ENCODE peak calls at places on chromosomes 2 and 18, in ten cellular contexts. M is H9, U is upper lobe of right lung, V is breast epithelium, A is GM10248, D is fibroblast of mammary gland, F is PC-9, H is neural progenitor cell, B is neural crest cell, Y is tibial nerve. L is an unnamed sample.

GRCh38 chr2:65172994-65173790 is 43.3 kb upstream of the RAB1A start:
- DNase-seq in M (no peak), U (no peak), V (no peak), A (no peak), D (no peak), F (no peak), H (no peak), B (no peak), Y (no peak), L (no peak)

GRCh38 chr2:122680662-122681061 is 925.2 kb downstream of the TSN start:
- DNase-seq in M (no peak), U (no peak), V (no peak), A (no peak), D (no peak), F (peak), H (no peak), B (no peak), Y (no peak), L (no peak)

GRCh38 chr2:81290846-81291245 is 986.3 kb upstream of the LRRTM1 start:
- DNase-seq in M (no peak), U (no peak), V (no peak), A (no peak), D (no peak), F (no peak), H (no peak), B (no peak), Y (no peak), L (no peak)

GRCh38 chr18:24915547-24915946 is 436.4 kb downstream of the ZNF521 start:
- DNase-seq in M (no peak), U (no peak), V (no peak), A (no peak), D (peak), F (no peak), H (no peak), B (no peak), Y (no peak), L (no peak)

GRCh38 chr2:55590810-55591440 is 26.5 kb downstream of the PPP4R3B start:
- DNase-seq in M (no peak), U (no peak), V (no peak), A (peak), D (peak), F (peak), H (no peak), B (no peak), Y (no peak), L (no peak)

GRCh38 chr18:77000527-77000926 is 132.1 kb downstream of the MBP start:
- DNase-seq in M (peak), U (no peak), V (peak), A (peak), D (peak), F (no peak), H (peak), B (peak), Y (peak), L (peak)

GRCh38 chr2:105789745-105790466 is 45.2 kb downstream of the NCK2 start:
- DNase-seq in M (no peak), U (no peak), V (no peak), A (peak), D (peak), F (no peak), H (no peak), B (no peak), Y (peak), L (no peak)

GRCh38 chr2:46876741-46877384 is 38.7 kb downstream of the MCFD2 start:
- DNase-seq in M (no peak), U (no peak), V (no peak), A (no peak), D (peak), F (peak), H (peak), B (no peak), Y (no peak), L (no peak)

GRCh38 chr18:2874765-2875164 is 28.0 kb downstream of the EMILIN2 start:
- DNase-seq in M (no peak), U (no peak), V (no peak), A (no peak), D (no peak), F (no peak), H (no peak), B (no peak), Y (no peak), L (no peak)

GRCh38 chr2:98743835-98744234 is 12.9 kb upstream of the MGAT4A start:
- DNase-seq in M (no peak), U (no peak), V (no peak), A (no peak), D (no peak), F (no peak), H (no peak), B (no peak), Y (no peak), L (no peak)

GRCh38 chr2:39897273-39897672 is 118.2 kb upstream of the THUMPD2 start:
- DNase-seq in M (no peak), U (no peak), V (no peak), A (no peak), D (no peak), F (no peak), H (no peak), B (no peak), Y (no peak), L (no peak)

GRCh38 chr2:152929628-152930027 is 211.2 kb downstream of the ARL6IP6 start:
- DNase-seq in M (no peak), U (no peak), V (no peak), A (no peak), D (no peak), F (no peak), H (no peak), B (no peak), Y (no peak), L (no peak)

GRCh38 chr2:236164201-236164982 is 3.8 kb downstream of the GBX2 start:
- DNase-seq in M (peak), U (peak), V (no peak), A (no peak), D (no peak), F (no peak), H (peak), B (no peak), Y (no peak), L (no peak)

GRCh38 chr2:165203689-165204559 is at the start of gene SCN3A:
- DNase-seq in M (peak), U (no peak), V (no peak), A (peak), D (peak), F (no peak), H (peak), B (peak), Y (no peak), L (peak)

GRCh38 chr2:151654085-151654484 is 80.2 kb downstream of the NEB start:
- DNase-seq in M (no peak), U (no peak), V (no peak), A (no peak), D (no peak), F (no peak), H (no peak), B (no peak), Y (no peak), L (no peak)

GRCh38 chr2:113158884-113159553 is 14.8 kb upstream of the PSD4 start:
- DNase-seq in M (no peak), U (no peak), V (no peak), A (no peak), D (peak), F (no peak), H (no peak), B (no peak), Y (no peak), L (no peak)

GRCh38 chr2:190578158-190579057 is 43.9 kb upstream of the NEMP2 start:
- DNase-seq in M (no peak), U (no peak), V (no peak), A (no peak), D (peak), F (peak), H (no peak), B (no peak), Y (peak), L (no peak)

GRCh38 chr2:159449504-159450124 is 163.1 kb upstream of the WDSUB1 start:
- DNase-seq in M (no peak), U (no peak), V (no peak), A (no peak), D (no peak), F (no peak), H (peak), B (no peak), Y (no peak), L (no peak)

GRCh38 chr2:172807011-172807410 is 71.4 kb downstream of the RAPGEF4 start:
- DNase-seq in M (no peak), U (no peak), V (no peak), A (no peak), D (no peak), F (no peak), H (no peak), B (no peak), Y (no peak), L (no peak)

GRCh38 chr2:71000780-71001591 is 6.3 kb upstream of the TEX261 start:
- DNase-seq in M (peak), U (peak), V (peak), A (peak), D (peak), F (no peak), H (peak), B (peak), Y (peak), L (no peak)

GRCh38 chr2:36807223-36807886 is 110.8 kb downstream of the VIT start:
- DNase-seq in M (no peak), U (no peak), V (no peak), A (no peak), D (peak), F (no peak), H (no peak), B (no peak), Y (no peak), L (no peak)

GRCh38 chr2:36811071-36811470 is 114.6 kb downstream of the VIT start:
- DNase-seq in M (no peak), U (no peak), V (no peak), A (no peak), D (no peak), F (no peak), H (no peak), B (no peak), Y (no peak), L (no peak)

GRCh38 chr2:36809046-36809445 is 112.5 kb downstream of the VIT start:
- DNase-seq in M (no peak), U (no peak), V (no peak), A (no peak), D (no peak), F (no peak), H (no peak), B (no peak), Y (no peak), L (no peak)

GRCh38 chr2:36808386-36808785 is 111.9 kb downstream of the VIT start:
- DNase-seq in M (no peak), U (no peak), V (no peak), A (no peak), D (no peak), F (no peak), H (no peak), B (no peak), Y (no peak), L (no peak)

GRCh38 chr2:36812196-36812595 is 115.7 kb downstream of the VIT start:
- DNase-seq in M (peak), U (no peak), V (no peak), A (no peak), D (peak), F (no peak), H (peak), B (no peak), Y (no peak), L (no peak)
- TF ChIP-seq CTCF in M (peak), U (no peak), V (no peak), A (no peak), D (peak), F (peak), H (peak), B (no peak), Y (no peak), L (no peak)

GRCh38 chr2:143282684-143283083 is 153.5 kb downstream of the ARHGAP15 start:
- DNase-seq in M (peak), U (no peak), V (no peak), A (no peak), D (no peak), F (no peak), H (peak), B (no peak), Y (no peak), L (no peak)
- TF ChIP-seq CTCF in M (peak), U (peak), V (no peak), A (no peak), D (peak), F (peak), H (peak), B (peak), Y (no peak), L (no peak)

DNA sequence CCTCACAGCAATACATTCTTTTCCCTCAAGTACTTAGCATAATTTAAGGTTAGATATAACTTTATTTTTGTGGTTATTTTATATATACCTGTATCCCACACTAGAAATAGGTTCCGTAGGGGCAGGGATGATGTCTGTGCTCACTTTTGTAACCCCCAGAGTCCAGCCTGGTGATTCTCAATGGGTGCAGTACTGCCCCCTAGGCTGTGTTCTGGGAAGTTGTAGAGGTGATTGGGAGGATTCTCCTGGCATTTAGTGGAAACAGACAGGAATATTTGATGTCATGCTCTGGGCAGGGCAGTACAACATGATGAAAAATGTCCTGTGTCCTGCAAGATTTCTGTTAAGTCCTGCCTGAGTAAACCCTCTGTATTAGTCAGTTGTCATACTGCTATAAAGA is 333.3 kb downstream of the PLCL1 start:
- DNase-seq in M (peak), U (no peak), V (no peak), A (no peak), D (no peak), F (no peak), H (peak), B (no peak), Y (no peak), L (no peak)
- TF ChIP-seq CTCF in M (peak), U (no peak), V (no peak), A (no peak), D (no peak), F (no peak), H (peak), B (no peak), Y (no peak), L (no peak)

DNA sequence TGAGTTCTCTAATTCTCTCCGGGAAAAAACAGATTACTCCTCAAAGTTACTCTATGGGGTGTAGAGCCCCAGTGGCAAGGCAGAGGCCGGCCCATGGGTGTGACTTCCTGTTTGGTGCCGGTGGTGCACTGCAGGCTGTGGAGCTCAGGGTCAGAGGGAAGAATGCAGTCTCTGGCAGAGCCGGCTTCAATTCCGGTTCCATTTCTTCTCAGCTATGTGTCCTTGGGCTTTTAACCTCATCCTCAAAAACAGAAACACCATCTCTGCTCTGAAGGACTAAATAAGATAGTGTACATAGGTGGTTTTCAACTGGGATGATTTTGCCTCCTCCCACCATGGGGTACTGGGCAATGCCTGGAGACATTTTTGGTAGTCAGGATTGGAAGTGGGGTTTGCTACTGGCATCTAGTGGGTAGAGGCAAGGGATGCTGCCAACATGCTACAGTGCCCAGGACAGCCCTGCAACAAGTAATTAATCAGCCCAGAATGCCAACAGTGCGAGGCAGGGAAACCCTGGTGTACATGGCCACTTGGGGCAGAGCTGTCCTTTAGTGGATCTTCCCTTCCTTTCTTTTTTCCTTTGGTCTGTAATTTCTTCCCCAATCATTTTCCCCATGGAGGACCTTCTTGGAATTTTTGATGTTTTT is 81.2 kb downstream of the INSIG2 start:
- DNase-seq in M (no peak), U (no peak), V (no peak), A (no peak), D (no peak), F (peak), H (no peak), B (no peak), Y (no peak), L (no peak)
- TF ChIP-seq CTCF in M (peak), U (no peak), V (no peak), A (no peak), D (no peak), F (no peak), H (no peak), B (no peak), Y (peak), L (no peak)